ENCODE peak calls at places on chromosomes 7 and 10, in four cellular contexts. F, K, R and B are unnamed samples.

GRCh38 chr7:31192996-31193395 is 140.9 kb downstream of the ADCYAP1R1 start:
- DNase-seq in F (peak), R (peak), K (peak), B (no peak)

GRCh38 chr10:76150886-76151288 is 719.5 kb downstream of the LRMDA start:
- DNase-seq in F (no peak), K (no peak), R (peak), B (no peak)

GRCh38 chr7:28617308-28617707 is 205.0 kb downstream of the CREB5 start:
- DNase-seq in K (no peak), R (no peak), F (no peak), B (no peak)

GRCh38 chr7:77657427-77658331 is 38.6 kb upstream of the RSBN1L start:
- DNase-seq in K (peak), R (peak), F (peak), B (peak)

GRCh38 chr10:127908106-127908957 is 1.4 kb downstream of the PTPRE start:
- DNase-seq in K (no peak), F (no peak), R (peak), B (no peak)

GRCh38 chr10:97066877-97067555 is 118.7 kb downstream of the SLIT1 start:
- DNase-seq in R (no peak), K (no peak), F (no peak), B (no peak)

GRCh38 chr10:79224992-79225391 is 122.3 kb upstream of the PPIF start:
- DNase-seq in F (no peak), K (no peak), R (no peak), B (no peak)

GRCh38 chr7:112260941-112261340 is 54.4 kb downstream of the ZNF277 start:
- DNase-seq in K (no peak), R (no peak), F (no peak), B (no peak)

GRCh38 chr7:106640368-106641141 is 20.4 kb downstream of the CCDC71L start:
- DNase-seq in R (no peak), K (no peak), F (no peak), B (no peak)

GRCh38 chr7:57423768-57424167 is 26.2 kb upstream of the ZNF716 start:
- DNase-seq in K (no peak), F (no peak), R (no peak), B (no peak)

GRCh38 chr7:46024263-46024916 is 103.3 kb upstream of the IGFBP3 start:
- DNase-seq in R (no peak), F (no peak), K (no peak), B (no peak)

GRCh38 chr10:116183733-116184447 is 89.1 kb downstream of the GFRA1 start:
- DNase-seq in F (no peak), R (no peak), K (no peak), B (no peak)

GRCh38 chr10:31554556-31554955 is 235.5 kb downstream of the ZEB1 start:
- DNase-seq in R (no peak), F (no peak), K (no peak), B (peak)

GRCh38 chr7:128396357-128396756 is 13.4 kb downstream of the IMPDH1 start:
- DNase-seq in F (no peak), K (no peak), R (no peak), B (no peak)

DNA sequence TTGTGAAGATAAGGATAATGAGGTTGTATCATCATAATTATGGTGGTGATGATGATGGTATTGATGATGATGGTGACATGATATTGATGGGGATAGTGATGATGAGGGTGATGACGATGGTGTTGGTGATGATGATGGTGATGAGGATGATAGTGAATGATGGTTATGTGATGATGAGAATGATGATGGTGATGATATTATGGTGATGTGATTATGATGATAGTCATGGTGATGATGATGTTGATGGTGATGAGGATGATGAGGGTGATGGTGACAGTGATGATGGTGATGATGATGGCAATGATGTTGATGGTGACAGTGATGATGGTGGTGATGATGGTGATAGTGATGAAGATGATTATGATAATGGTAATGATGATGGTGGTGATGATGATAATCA is 299.9 kb upstream of the ADARB2 start:
- DNase-seq in R (no peak), F (no peak), K (no peak), B (no peak)
- TF ChIP-seq TARDBP in R (no peak), F (no peak), K (no peak), B (no peak)

GRCh38 chr7:90706067-90706716 is 110.1 kb downstream of the CDK14 start:
- DNase-seq in F (peak), R (peak), K (no peak), B (no peak)

GRCh38 chr7:90705391-90706066 is 109.4 kb downstream of the CDK14 start:
- DNase-seq in R (no peak), F (no peak), K (no peak), B (no peak)

GRCh38 chr7:90698616-90699015 is 102.5 kb downstream of the CDK14 start:
- DNase-seq in R (no peak), F (no peak), K (no peak), B (no peak)

GRCh38 chr7:90701021-90701420 is 104.9 kb downstream of the CDK14 start:
- DNase-seq in F (no peak), K (no peak), R (no peak), B (no peak)

GRCh38 chr7:90701771-90702170 is 105.7 kb downstream of the CDK14 start:
- DNase-seq in R (no peak), K (no peak), F (no peak), B (no peak)
- TF ChIP-seq TARDBP in R (no peak), K (no peak), F (no peak), B (no peak)

GRCh38 chr7:22729180-22729579 is 2.2 kb downstream of the IL6 start:
- DNase-seq in K (no peak), R (no peak), F (no peak), B (no peak)
- TF ChIP-seq TARDBP in K (no peak), R (no peak), F (no peak), B (no peak)

DNA sequence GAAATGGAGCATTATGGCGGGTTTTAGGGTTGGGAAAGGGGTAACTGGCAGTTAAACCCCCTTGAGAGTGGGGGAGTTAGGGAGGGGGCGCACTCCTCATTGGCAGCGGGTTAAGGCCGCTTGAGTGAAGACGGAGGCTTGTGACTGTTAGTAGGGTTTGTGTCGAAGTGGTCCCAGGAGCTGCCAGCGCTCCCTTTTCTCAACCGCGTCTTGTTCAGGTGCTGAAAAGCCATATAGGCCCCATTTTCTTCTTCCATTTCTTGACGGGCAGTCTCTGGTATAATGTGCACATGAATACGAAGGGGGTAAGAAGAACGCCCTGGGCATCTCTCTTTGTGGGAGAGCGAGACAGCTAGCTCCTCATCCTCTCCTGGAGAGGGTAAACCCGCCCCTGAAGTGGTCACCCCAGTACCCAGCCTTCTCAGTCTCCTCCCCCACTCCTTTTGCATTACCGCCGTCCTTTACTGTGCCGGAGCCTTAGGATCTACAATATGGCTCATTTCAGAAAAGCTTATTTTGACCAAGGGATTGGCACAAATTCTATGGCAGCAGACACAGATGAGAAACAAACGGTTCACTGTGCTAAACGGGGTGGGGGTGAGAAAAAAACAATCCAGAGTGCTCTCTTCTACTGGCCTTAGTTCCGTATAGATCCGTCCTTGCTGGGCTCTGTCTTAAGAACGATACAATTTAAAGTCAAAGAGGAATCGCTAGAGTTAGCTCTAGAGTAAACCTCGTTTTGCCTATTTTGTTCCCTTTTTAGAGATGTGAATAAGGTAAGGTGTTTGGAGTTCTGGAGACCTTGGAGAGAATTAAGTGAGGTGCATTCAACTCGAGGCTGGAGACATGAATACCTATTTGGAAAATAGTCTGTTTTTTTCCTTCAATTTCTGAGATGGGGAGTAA is 973 bp downstream of the KMT2E start:
- DNase-seq in R (peak), K (peak), F (no peak), B (no peak)
- TF ChIP-seq TARDBP in R (no peak), K (no peak), F (no peak), B (no peak)

DNA sequence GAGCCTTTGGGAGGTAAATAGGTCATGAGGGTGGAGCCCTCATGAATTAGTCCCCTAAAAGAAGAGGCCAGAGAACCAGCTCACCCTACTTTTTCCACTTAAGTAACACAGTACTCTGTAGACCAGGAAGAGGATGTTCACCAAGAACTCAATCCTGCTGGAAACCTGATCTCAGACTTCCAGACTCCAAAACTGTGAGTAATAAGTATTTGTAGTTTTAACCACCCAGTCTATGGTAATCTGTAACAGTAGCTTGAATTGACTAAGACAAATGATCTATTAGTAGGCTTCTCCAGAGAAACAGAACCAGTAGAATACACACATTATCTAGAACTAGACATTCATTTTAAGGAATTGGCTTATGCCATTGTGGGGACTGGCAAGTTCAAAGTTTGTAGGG is 51.5 kb downstream of the ANKMY2 start:
- DNase-seq in F (no peak), R (no peak), K (no peak), B (no peak)
- TF ChIP-seq TARDBP in F (no peak), R (no peak), K (no peak), B (no peak)

GRCh38 chr10:119772347-119772746 is 46.5 kb downstream of the INPP5F start:
- DNase-seq in K (no peak), R (no peak), F (no peak), B (no peak)

GRCh38 chr10:119768455-119769094 is 42.7 kb downstream of the INPP5F start:
- DNase-seq in F (no peak), R (no peak), K (no peak), B (no peak)

GRCh38 chr10:119769886-119770285 is 44.0 kb downstream of the INPP5F start:
- DNase-seq in F (no peak), R (no peak), K (no peak), B (no peak)

GRCh38 chr10:119775529-119775928 is 49.7 kb downstream of the INPP5F start:
- DNase-seq in K (no peak), R (no peak), F (no peak), B (no peak)

GRCh38 chr10:119770928-119771327 is 45.1 kb downstream of the INPP5F start:
- DNase-seq in R (no peak), K (no peak), F (no peak), B (no peak)
- TF ChIP-seq TARDBP in R (no peak), K (no peak), F (no peak), B (no peak)